ENCODE peak calls at places on chromosomes 2 and 18, in eight cellular contexts. T, W, D, F, M, Y, R and G are unnamed samples.

GRCh38 chr2:45685299-45685698 is 33.8 kb downstream of the PRKCE start:
- DNase-seq in T (no peak), W (no peak), D (no peak), F (no peak), M (no peak), Y (no peak), R (no peak), G (no peak)

GRCh38 chr18:808502-808901 is 3.5 kb downstream of the YES1 start:
- DNase-seq in T (no peak), W (no peak), D (no peak), F (no peak), M (no peak), Y (no peak), R (no peak), G (no peak)

GRCh38 chr2:9220201-9220600 is 13.6 kb downstream of the ASAP2 start:
- DNase-seq in T (no peak), W (no peak), D (no peak), F (no peak), M (no peak), Y (no peak), R (no peak), G (no peak)

GRCh38 chr2:237299897-237300296 is 114.1 kb downstream of the COL6A3 start:
- DNase-seq in T (no peak), W (no peak), D (peak), F (no peak), M (no peak), Y (no peak), R (no peak), G (no peak)

GRCh38 chr18:21949326-21950015 is 208.9 kb downstream of the MIB1 start:
- DNase-seq in T (no peak), W (no peak), D (no peak), F (no peak), M (no peak), Y (no peak), R (no peak), G (no peak)

GRCh38 chr2:8421658-8422499 is 260.0 kb upstream of the ID2 start:
- DNase-seq in T (no peak), W (no peak), D (no peak), F (no peak), M (no peak), Y (no peak), R (no peak), G (peak)

GRCh38 chr18:27223570-27224340 is 38.6 kb upstream of the CHST9 start:
- DNase-seq in T (no peak), W (no peak), D (no peak), F (no peak), M (no peak), Y (no peak), R (no peak), G (no peak)

GRCh38 chr2:64522843-64523428 is 1.2 kb upstream of the AFTPH start:
- DNase-seq in T (peak), W (peak), D (peak), F (peak), M (peak), Y (no peak), R (no peak), G (peak)

GRCh38 chr2:28356095-28356911 is 36.4 kb upstream of the FOSL2 start:
- DNase-seq in T (no peak), W (peak), D (peak), F (no peak), M (peak), Y (peak), R (peak), G (no peak)

GRCh38 chr2:8692783-8693768 is 11.2 kb downstream of the ID2 start:
- DNase-seq in T (peak), W (peak), D (no peak), F (peak), M (no peak), Y (no peak), R (no peak), G (peak)

GRCh38 chr18:48962252-48962856 is 11.6 kb upstream of the SMAD7 start:
- DNase-seq in T (no peak), W (no peak), D (no peak), F (no peak), M (no peak), Y (no peak), R (no peak), G (no peak)

GRCh38 chr18:13831864-13832508 is 8.0 kb downstream of the MC5R start:
- DNase-seq in T (peak), W (no peak), D (no peak), F (no peak), M (no peak), Y (no peak), R (no peak), G (peak)

GRCh38 chr18:43060020-43060419 is 55.5 kb downstream of the RIT2 start:
- DNase-seq in T (no peak), W (peak), D (peak), F (no peak), M (no peak), Y (no peak), R (no peak), G (no peak)

GRCh38 chr2:60872510-60872928 is 8.9 kb upstream of the REL start:
- DNase-seq in T (no peak), W (no peak), D (no peak), F (no peak), M (no peak), Y (no peak), R (no peak), G (no peak)

GRCh38 chr2:28750316-28751101 is 1.1 kb upstream of the PPP1CB start:
- DNase-seq in T (peak), W (peak), D (no peak), F (peak), M (peak), Y (no peak), R (no peak), G (peak)

GRCh38 chr2:208356846-208357574 is 49.6 kb upstream of the PTH2R start:
- DNase-seq in T (no peak), W (no peak), D (no peak), F (no peak), M (no peak), Y (no peak), R (no peak), G (no peak)

GRCh38 chr2:106342801-106343200 is 125.4 kb downstream of the RGPD3 start:
- DNase-seq in T (no peak), W (no peak), D (no peak), F (no peak), M (no peak), Y (no peak), R (no peak), G (no peak)

GRCh38 chr2:55887906-55888625 is 35.5 kb downstream of the EFEMP1 start:
- DNase-seq in T (no peak), W (no peak), D (peak), F (no peak), M (no peak), Y (no peak), R (no peak), G (peak)

GRCh38 chr2:179612108-179612507 is 249.3 kb downstream of the ZNF385B start:
- DNase-seq in T (no peak), W (peak), D (no peak), F (no peak), M (no peak), Y (no peak), R (no peak), G (no peak)

GRCh38 chr2:190930411-190930810 is 49.8 kb downstream of the GLS start:
- DNase-seq in T (no peak), W (no peak), D (no peak), F (no peak), M (no peak), Y (no peak), R (no peak), G (no peak)

GRCh38 chr2:36352711-36353110 is 2.9 kb upstream of the CRIM1 start:
- DNase-seq in T (no peak), W (no peak), D (peak), F (no peak), M (no peak), Y (no peak), R (no peak), G (peak)

GRCh38 chr18:3652380-3653262 is 202.6 kb downstream of the TGIF1 start:
- DNase-seq in T (peak), W (peak), D (peak), F (peak), M (no peak), Y (no peak), R (peak), G (peak)